ENCODE peak calls at places on chromosomes 11 and 22, in six cellular contexts. K, S, L, I, E and U are unnamed samples.

GRCh38 chr11:69120096-69120875 is 35.4 kb upstream of the SMIM38 start:
- DNase-seq in K (no peak), S (no peak), L (no peak), I (no peak), E (no peak), U (no peak)

GRCh38 chr11:9574556-9574805 is 1.0 kb downstream of the WEE1 start:
- DNase-seq in K (peak; percentile 34), S (no peak), L (no peak), I (no peak), E (peak; percentile 13), U (no peak)

GRCh38 chr11:100823360-100823759 is 136.3 kb downstream of the ARHGAP42 start:
- DNase-seq in K (no peak), S (no peak), L (no peak), I (no peak), E (no peak), U (no peak)

GRCh38 chr11:32006799-32007388 is 84.0 kb upstream of the RCN1 start:
- DNase-seq in K (no peak), S (no peak), L (peak; percentile 35), I (no peak), E (no peak), U (no peak)

GRCh38 chr11:2295971-2296912 is 5.5 kb downstream of the C11orf21 start:
- DNase-seq in K (no peak), S (peak; percentile 70), L (no peak), I (peak; percentile 46), E (no peak), U (no peak)

GRCh38 chr11:63608353-63609345 is 5.6 kb downstream of the PLAAT3 start:
- DNase-seq in K (peak; percentile 13), S (no peak), L (no peak), I (no peak), E (no peak), U (no peak)

GRCh38 chr11:44987506-44987905 is 36.8 kb upstream of the TP53I11 start:
- DNase-seq in K (peak; percentile 15), S (no peak), L (no peak), I (no peak), E (no peak), U (no peak)

GRCh38 chr11:47430524-47430923 is 4.3 kb upstream of the PSMC3 start:
- DNase-seq in K (no peak), S (no peak), L (no peak), I (no peak), E (no peak), U (no peak)

GRCh38 chr11:111310088-111310487 is 11.7 kb downstream of the POU2AF3 start:
- DNase-seq in K (no peak), S (no peak), L (no peak), I (no peak), E (peak; percentile 80), U (no peak)

GRCh38 chr11:31850365-31850764 is 39.2 kb upstream of the PAX6 start:
- DNase-seq in K (no peak), S (no peak), L (no peak), I (no peak), E (no peak), U (no peak)

GRCh38 chr11:9831122-9831521 is 167.2 kb downstream of the SWAP70 start:
- DNase-seq in K (no peak), S (no peak), L (no peak), I (no peak), E (no peak), U (no peak)

GRCh38 chr22:22210375-22210774 is 34.2 kb upstream of the VPREB1 start:
- DNase-seq in K (no peak), S (no peak), L (peak; percentile 22), I (no peak), E (no peak), U (no peak)

GRCh38 chr22:47572443-47572842 is 810.0 kb downstream of the TBC1D22A start:
- DNase-seq in K (no peak), S (no peak), L (no peak), I (no peak), E (no peak), U (no peak)

GRCh38 chr11:132126973-132127900 is 756.8 kb downstream of the NTM start:
- DNase-seq in K (no peak), S (no peak), L (no peak), I (no peak), E (no peak), U (no peak)

GRCh38 chr22:27475548-27475897 is 326.0 kb downstream of the MN1 start:
- DNase-seq in K (no peak), S (no peak), L (no peak), I (no peak), E (no peak), U (no peak)

GRCh38 chr11:8055836-8056526 is 25.0 kb upstream of the TUB start:
- DNase-seq in K (peak; percentile 8), S (peak; percentile 87), L (no peak), I (no peak), E (no peak), U (no peak)

GRCh38 chr11:23423656-23424055 is 563.4 kb upstream of the CCDC179 start:
- DNase-seq in K (no peak), S (no peak), L (no peak), I (no peak), E (no peak), U (no peak)

GRCh38 chr11:44133335-44133946 is 38.0 kb downstream of the EXT2 start:
- DNase-seq in K (no peak), S (no peak), L (no peak), I (no peak), E (no peak), U (no peak)

GRCh38 chr22:19857382-19857781 is 2.7 kb upstream of the GNB1L start:
- DNase-seq in K (no peak), S (no peak), L (no peak), I (no peak), E (no peak), U (no peak)

GRCh38 chr11:20022363-20023081 is 137.8 kb downstream of the DBX1 start:
- DNase-seq in K (no peak), S (no peak), L (no peak), I (no peak), E (no peak), U (no peak)

GRCh38 chr11:65887026-65887722 is 1.1 kb downstream of the FIBP start:
- DNase-seq in K (no peak), S (no peak), L (no peak), I (no peak), E (no peak), U (no peak)
- TF ChIP-seq POLR2AphosphoS5 in K (no peak), S (no peak), L (no peak), I (no peak), E (no peak), U (no peak)

DNA sequence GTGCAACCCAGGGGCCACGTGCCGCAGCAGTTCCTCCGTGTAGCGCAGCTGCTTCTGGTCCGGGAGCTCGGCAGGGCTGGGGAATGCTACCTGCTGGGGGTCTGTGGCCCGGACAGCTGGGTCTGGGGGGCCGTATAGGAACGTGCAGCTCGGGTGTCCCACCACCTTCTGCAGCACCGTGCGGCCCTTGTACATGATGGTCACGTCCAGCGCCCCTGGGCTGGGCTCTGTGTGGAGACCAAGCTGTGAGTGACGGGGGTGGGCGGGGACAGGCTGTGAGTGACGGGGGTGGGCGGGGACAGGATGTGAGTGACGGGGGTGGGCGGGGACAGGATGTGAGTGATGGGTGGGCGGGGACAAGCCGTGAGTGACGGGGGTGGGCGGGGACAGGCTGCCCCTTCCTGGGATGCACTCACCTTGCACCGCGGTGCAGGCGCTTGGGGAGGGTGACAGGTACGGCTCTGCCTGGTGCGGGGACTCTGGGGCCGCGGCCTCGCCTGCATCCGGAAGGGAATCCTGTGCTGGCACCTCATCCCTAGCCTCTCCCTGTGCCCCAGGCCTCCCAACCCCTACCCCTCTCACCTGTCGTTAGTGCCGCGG is 2.3 kb downstream of the IRF7 start:
- DNase-seq in K (peak; percentile 86), S (no peak), L (peak; percentile 59), I (peak; percentile 72), E (peak; percentile 63), U (no peak)
- H3K27ac ChIP-seq in K (peak overlapping the region; percentile 94), S (peak overlapping the region; percentile 88), L (peak overlapping the region; percentile 47), I (peak overlapping the region; percentile 92), E (no peak overlapping the region), U (no peak overlapping the region)

DNA sequence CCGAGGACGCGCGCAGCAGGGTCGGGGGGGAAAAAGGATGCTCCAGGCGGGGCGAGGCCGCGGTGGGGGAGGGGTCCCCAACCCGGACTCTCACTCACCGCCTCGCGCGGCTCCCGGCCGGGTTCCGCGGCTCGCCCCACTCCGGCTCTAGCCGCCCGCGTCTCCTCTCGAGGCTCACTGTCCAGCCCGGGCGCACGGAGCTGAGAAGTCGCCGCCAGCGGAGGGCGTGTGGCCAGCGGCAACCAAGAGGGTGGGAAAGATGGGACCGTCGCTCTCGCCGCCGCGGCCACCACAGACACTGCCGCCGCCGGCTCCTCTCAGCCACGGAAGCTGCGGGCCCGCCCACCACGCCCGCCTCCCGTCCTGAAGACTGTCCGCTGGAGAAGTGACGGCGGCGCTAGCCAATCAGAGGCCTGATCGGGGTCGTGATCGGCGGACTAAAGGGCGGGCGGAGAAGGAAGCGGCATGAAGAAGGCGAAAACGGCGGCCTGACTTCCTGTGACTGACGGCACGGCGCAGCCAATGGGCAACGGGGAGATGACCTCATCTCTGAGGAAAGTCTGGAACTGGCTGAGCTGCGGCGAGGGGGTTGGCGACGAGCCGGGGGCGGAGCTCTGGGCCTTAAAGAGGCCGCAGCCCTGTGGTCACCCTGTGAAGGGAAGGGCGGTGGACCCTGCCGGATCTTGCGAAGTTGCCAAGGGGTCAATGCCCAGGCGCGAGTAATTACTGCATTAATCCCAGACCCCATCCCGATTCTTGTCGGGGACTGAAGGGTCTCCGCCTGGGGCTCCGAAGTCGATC is at the start of gene MRTFA:
- DNase-seq in K (peak; percentile 100), S (peak; percentile 100), L (peak; percentile 99), I (peak; percentile 100), E (peak; percentile 100), U (peak; percentile 100)
- TF ChIP-seq CTCF in K (no peak), S (no peak), L (no peak), I (no peak), E (no peak), U (no peak)

GRCh38 chr11:74009230-74009547 is 304 bp upstream of the UCP3 start:
- DNase-seq in K (no peak), S (no peak), L (no peak), I (no peak), E (no peak), U (no peak)

GRCh38 chr11:74011360-74012071 is 2.6 kb upstream of the UCP3 start:
- DNase-seq in K (no peak), S (no peak), L (no peak), I (no peak), E (no peak), U (no peak)

GRCh38 chr11:74012072-74012809 is 3.4 kb upstream of the UCP3 start:
- DNase-seq in K (no peak), S (no peak), L (no peak), I (no peak), E (no peak), U (no peak)

GRCh38 chr11:74009675-74010305 is 905 bp upstream of the UCP3 start:
- DNase-seq in K (no peak), S (no peak), L (no peak), I (no peak), E (no peak), U (no peak)

DNA sequence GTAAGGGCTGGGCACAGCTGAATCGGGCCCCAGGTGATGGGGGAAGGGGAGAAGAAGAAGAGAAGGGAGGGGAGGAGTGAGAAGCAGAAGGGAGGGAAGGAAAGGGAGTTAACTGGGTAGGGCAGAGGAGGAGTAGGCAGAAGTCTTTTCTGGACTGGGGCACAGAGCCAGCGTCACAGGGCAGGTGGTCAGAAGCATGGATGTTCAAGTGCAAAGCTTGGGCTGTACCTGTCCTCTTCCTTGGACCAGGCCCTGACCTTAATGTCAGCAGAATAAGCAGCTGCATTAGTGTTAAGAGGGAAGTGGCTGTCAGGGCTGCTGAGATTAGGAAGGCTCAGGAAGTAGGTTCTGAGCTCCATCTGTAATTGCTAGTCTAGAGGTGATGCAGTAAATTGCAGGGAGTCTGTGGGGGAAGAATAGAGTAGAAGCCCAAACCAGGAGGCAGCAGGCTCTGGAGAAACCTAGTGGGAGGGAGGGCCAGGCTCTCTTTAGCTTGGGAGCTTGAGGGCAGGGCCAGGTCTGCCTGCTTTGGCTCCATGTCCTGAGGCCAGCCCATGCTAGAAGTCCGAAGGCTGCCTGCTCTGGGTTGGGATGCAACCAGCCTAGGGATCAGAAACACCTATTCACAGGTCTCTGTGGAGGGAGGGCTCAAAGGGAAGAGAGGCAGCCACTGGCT is 1.6 kb upstream of the UCP3 start:
- DNase-seq in K (no peak), S (no peak), L (no peak), I (no peak), E (no peak), U (no peak)
- TF ChIP-seq POLR2AphosphoS5 in K (no peak), S (no peak), L (no peak), I (no peak), E (no peak), U (no peak)